ENCODE peak calls at places on chromosome 6, in seven cellular contexts. H is nephron progenitor cell, A is IMR-90, P is HFFc6, X is PC-9, U is heart left ventricle, D is ascending aorta. T is an unnamed sample.

GRCh38 chr6:4358414-4359107 is 223.2 kb upstream of the ECI2 start:
- DNase-seq in H (peak; percentile 45), A (peak; percentile 100), P (peak; percentile 100), X (peak; percentile 98), U (peak; percentile 97), D (peak; percentile 94), T (no peak)

GRCh38 chr6:27139753-27140522 is 107.6 kb upstream of the PRSS16 start:
- DNase-seq in H (peak; percentile 22), A (peak; percentile 26), P (no peak), X (no peak), U (no peak), D (no peak), T (no peak)

GRCh38 chr6:104527761-104528415 is 331.8 kb downstream of the HACE1 start:
- DNase-seq in H (peak; percentile 33), A (no peak), P (no peak), X (no peak), U (no peak), D (peak; percentile 9), T (no peak)

GRCh38 chr6:29834564-29835436 is 7.2 kb downstream of the HLA-G start:
- DNase-seq in H (peak; percentile 75), A (no peak), P (peak; percentile 15), X (no peak), U (peak; percentile 46), D (no peak), T (peak; percentile 29)

GRCh38 chr6:148343383-148343782 is 745 bp downstream of the SASH1 start:
- DNase-seq in H (no peak), A (no peak), P (peak; percentile 39), X (peak; percentile 71), U (no peak), D (no peak), T (no peak)

GRCh38 chr6:11712760-11713159 is 65.8 kb downstream of the ADTRP start:
- DNase-seq in H (no peak), A (peak; percentile 46), P (no peak), X (no peak), U (peak; percentile 65), D (no peak), T (no peak)

GRCh38 chr6:11685411-11686093 is 93.1 kb downstream of the ADTRP start:
- DNase-seq in H (no peak), A (peak; percentile 64), P (peak; percentile 64), X (peak; percentile 98), U (no peak), D (no peak), T (no peak)

GRCh38 chr6:90097357-90097756 is 199.3 kb downstream of the BACH2 start:
- DNase-seq in H (no peak), A (no peak), P (no peak), X (no peak), U (no peak), D (no peak), T (no peak)

GRCh38 chr6:117908246-117909107 is 1.4 kb downstream of the SLC35F1 start:
- DNase-seq in H (no peak), A (no peak), P (no peak), X (no peak), U (no peak), D (no peak), T (peak; percentile 28)

GRCh38 chr6:144140859-144141258 is 9.5 kb upstream of the STX11 start:
- DNase-seq in H (no peak), A (no peak), P (no peak), X (no peak), U (no peak), D (no peak), T (no peak)

GRCh38 chr6:138393871-138394783 is 9.9 kb upstream of the HEBP2 start:
- DNase-seq in H (no peak), A (no peak), P (no peak), X (no peak), U (no peak), D (no peak), T (no peak)

GRCh38 chr6:157667211-157668033 is 155.6 kb upstream of the SNX9 start:
- DNase-seq in H (peak; percentile 65), A (peak; percentile 70), P (peak; percentile 86), X (peak; percentile 41), U (peak; percentile 39), D (no peak), T (peak; percentile 26)

GRCh38 chr6:150543178-150543577 is 56.5 kb upstream of the PLEKHG1 start:
- DNase-seq in H (no peak), A (no peak), P (no peak), X (no peak), U (no peak), D (no peak), T (no peak)

GRCh38 chr6:117986401-117986800 is 79.3 kb downstream of the SLC35F1 start:
- DNase-seq in H (no peak), A (no peak), P (no peak), X (no peak), U (no peak), D (no peak), T (no peak)

GRCh38 chr6:135506270-135506997 is 8.9 kb upstream of the AHI1 start:
- DNase-seq in H (no peak), A (peak; percentile 74), P (peak; percentile 53), X (peak; percentile 45), U (no peak), D (no peak), T (no peak)

GRCh38 chr6:5809471-5809870 is 197.3 kb downstream of the NRN1 start:
- DNase-seq in H (no peak), A (no peak), P (no peak), X (no peak), U (no peak), D (no peak), T (no peak)

GRCh38 chr6:33840064-33840926 is 36.5 kb upstream of the MLN start:
- DNase-seq in H (no peak), A (peak; percentile 98), P (peak; percentile 99), X (peak; percentile 95), U (no peak), D (no peak), T (no peak)

GRCh38 chr6:105184921-105185320 is 5.1 kb upstream of the POPDC3 start:
- DNase-seq in H (no peak), A (peak; percentile 45), P (peak; percentile 19), X (no peak), U (no peak), D (no peak), T (no peak)

GRCh38 chr6:52904562-52905279 is 4.8 kb downstream of the GSTA3 start:
- DNase-seq in H (no peak), A (no peak), P (no peak), X (no peak), U (no peak), D (no peak), T (no peak)

GRCh38 chr6:132818404-132819359 is 4.3 kb downstream of the RPS12 start:
- DNase-seq in H (no peak), A (peak; percentile 30), P (peak; percentile 59), X (peak; percentile 78), U (no peak), D (no peak), T (no peak)

GRCh38 chr6:46891396-46891795 is 30.3 kb downstream of the ADGRF5 start:
- DNase-seq in H (no peak), A (no peak), P (no peak), X (no peak), U (no peak), D (no peak), T (no peak)

GRCh38 chr6:149459761-149460160 is 25.1 kb downstream of the ZC3H12D start:
- DNase-seq in H (no peak), A (peak; percentile 73), P (no peak), X (peak; percentile 36), U (no peak), D (no peak), T (no peak)

GRCh38 chr6:164870175-164870574 is 439.2 kb downstream of the C6orf118 start:
- DNase-seq in H (no peak), A (no peak), P (no peak), X (no peak), U (no peak), D (no peak), T (no peak)

GRCh38 chr6:41718828-41719227 is 16.6 kb downstream of the TFEB start:
- DNase-seq in H (no peak), A (no peak), P (no peak), X (no peak), U (no peak), D (no peak), T (no peak)

DNA sequence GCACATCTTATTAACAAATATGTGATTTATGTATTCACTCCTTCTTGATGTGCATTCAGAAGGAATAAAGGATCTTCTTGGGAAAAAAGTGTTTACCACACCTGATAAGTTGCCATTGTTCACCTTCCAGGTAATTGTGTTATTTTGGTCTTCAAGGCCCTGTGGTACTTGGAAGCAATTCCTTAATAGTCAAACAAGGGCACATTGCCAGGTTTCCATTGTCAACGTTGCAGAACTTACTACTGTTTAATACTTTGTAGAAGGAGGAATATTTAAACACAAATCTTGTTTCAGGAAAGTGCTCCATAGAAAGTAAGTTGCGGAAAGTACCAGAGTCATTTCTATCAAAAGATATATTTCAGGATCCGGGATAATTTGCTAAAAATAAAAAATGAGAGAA is 129.5 kb upstream of the SGK1 start:
- DNase-seq in H (no peak), A (peak; percentile 65), P (no peak), X (no peak), U (no peak), D (no peak), T (no peak)
- TF ChIP-seq CTCF in H (no peak), A (no peak), P (no peak), X (no peak), U (no peak), D (no peak), T (no peak)

GRCh38 chr6:1995521-1996110 is 249.8 kb downstream of the GMDS start:
- DNase-seq in H (no peak), A (peak; percentile 66), P (no peak), X (no peak), U (no peak), D (no peak), T (no peak)
- TF ChIP-seq CTCF in H (no peak), A (no peak), P (no peak), X (no peak), U (no peak), D (no peak), T (no peak)

GRCh38 chr6:122726649-122727048 is 52.9 kb upstream of the FABP7 start:
- DNase-seq in H (peak; percentile 10), A (peak; percentile 37), P (peak; percentile 5), X (peak; percentile 25), U (no peak), D (no peak), T (no peak)
- TF ChIP-seq CTCF in H (peak; percentile 43), A (peak; percentile 61), P (peak; percentile 81), X (peak; percentile 83), U (peak; percentile 8), D (no peak), T (peak; percentile 58)

GRCh38 chr6:84282566-84282965 is 55.1 kb upstream of the CEP162 start:
- DNase-seq in H (no peak), A (peak; percentile 1), P (no peak), X (no peak), U (no peak), D (no peak), T (no peak)

GRCh38 chr6:84280030-84280429 is 52.6 kb upstream of the CEP162 start:
- DNase-seq in H (no peak), A (peak; percentile 23), P (peak; percentile 58), X (no peak), U (no peak), D (no peak), T (no peak)

GRCh38 chr6:84280639-84281038 is 53.2 kb upstream of the CEP162 start:
- DNase-seq in H (no peak), A (no peak), P (no peak), X (no peak), U (no peak), D (no peak), T (no peak)

GRCh38 chr6:84284428-84285033 is 57.1 kb upstream of the CEP162 start:
- DNase-seq in H (no peak), A (peak; percentile 2), P (peak; percentile 2), X (no peak), U (no peak), D (no peak), T (no peak)
- TF ChIP-seq CTCF in H (peak; percentile 62), A (peak; percentile 34), P (peak; percentile 74), X (peak; percentile 55), U (no peak), D (no peak), T (peak; percentile 66)

GRCh38 chr6:151763938-151764680 is 43.4 kb upstream of the ESR1 start:
- DNase-seq in H (peak; percentile 83), A (peak; percentile 73), P (peak; percentile 91), X (peak; percentile 84), U (peak; percentile 95), D (peak; percentile 77), T (peak; percentile 56)
- TF ChIP-seq CTCF in H (peak; percentile 66), A (peak; percentile 65), P (peak; percentile 73), X (peak; percentile 66), U (peak; percentile 66), D (peak; percentile 75), T (peak; percentile 72)

T was measured in progenitor cell of endocrine pancreas.